ENCODE peak calls at places on chromosome 17, in six cellular contexts. One of them, this sample, is unnamed.

GRCh38 chr17:73628642-73629552 is 15.3 kb downstream of the SDK2 start:
- DNase-seq in stomach: no peak
- DNase-seq in CD4-positive, alpha-beta T cell: no peak
- DNase-seq in activated CD4-positive, alpha-beta memory T cell treated with anti-CD3 and anti-CD28 coated beads for 36 hours: no peak
- DNase-seq in effector memory CD8-positive, alpha-beta T cell: no peak
- DNase-seq in left cardiac atrium: no peak
- DNase-seq in this sample: no peak

GRCh38 chr17:6456321-6456720 is 12.1 kb downstream of the PIMREG start:
- DNase-seq in stomach: no peak
- DNase-seq in CD4-positive, alpha-beta T cell: no peak
- DNase-seq in activated CD4-positive, alpha-beta memory T cell treated with anti-CD3 and anti-CD28 coated beads for 36 hours: no peak
- DNase-seq in effector memory CD8-positive, alpha-beta T cell: no peak
- DNase-seq in left cardiac atrium: no peak
- DNase-seq in this sample: no peak

GRCh38 chr17:41434313-41434895 is 6.4 kb downstream of the KRT38 start:
- DNase-seq in stomach: no peak
- DNase-seq in CD4-positive, alpha-beta T cell: no peak
- DNase-seq in activated CD4-positive, alpha-beta memory T cell treated with anti-CD3 and anti-CD28 coated beads for 36 hours: no peak
- DNase-seq in effector memory CD8-positive, alpha-beta T cell: no peak
- DNase-seq in left cardiac atrium: no peak
- DNase-seq in this sample: no peak

GRCh38 chr17:20092973-20093626 is 83.9 kb downstream of the SPECC1 start:
- DNase-seq in stomach: no peak
- DNase-seq in CD4-positive, alpha-beta T cell: no peak
- DNase-seq in activated CD4-positive, alpha-beta memory T cell treated with anti-CD3 and anti-CD28 coated beads for 36 hours: no peak
- DNase-seq in effector memory CD8-positive, alpha-beta T cell: no peak
- DNase-seq in left cardiac atrium: no peak
- DNase-seq in this sample: no peak

GRCh38 chr17:7034955-7035590 is 742 bp upstream of the SLC16A13 start:
- DNase-seq in stomach: no peak
- DNase-seq in CD4-positive, alpha-beta T cell: no peak
- DNase-seq in activated CD4-positive, alpha-beta memory T cell treated with anti-CD3 and anti-CD28 coated beads for 36 hours: peak
- DNase-seq in effector memory CD8-positive, alpha-beta T cell: no peak
- DNase-seq in left cardiac atrium: no peak
- DNase-seq in this sample: no peak

GRCh38 chr17:55743103-55743679 is 7.7 kb upstream of the PCTP start:
- DNase-seq in stomach: peak
- DNase-seq in CD4-positive, alpha-beta T cell: no peak
- DNase-seq in activated CD4-positive, alpha-beta memory T cell treated with anti-CD3 and anti-CD28 coated beads for 36 hours: no peak
- DNase-seq in effector memory CD8-positive, alpha-beta T cell: no peak
- DNase-seq in left cardiac atrium: no peak
- DNase-seq in this sample: peak

GRCh38 chr17:83081561-83082201 is 2.3 kb downstream of the METRNL start:
- DNase-seq in stomach: peak
- DNase-seq in CD4-positive, alpha-beta T cell: no peak
- DNase-seq in activated CD4-positive, alpha-beta memory T cell treated with anti-CD3 and anti-CD28 coated beads for 36 hours: no peak
- DNase-seq in effector memory CD8-positive, alpha-beta T cell: peak
- DNase-seq in left cardiac atrium: no peak
- DNase-seq in this sample: peak

GRCh38 chr17:77450742-77451270 is 310.0 kb downstream of the SEC14L1 start:
- DNase-seq in stomach: no peak
- DNase-seq in CD4-positive, alpha-beta T cell: no peak
- DNase-seq in activated CD4-positive, alpha-beta memory T cell treated with anti-CD3 and anti-CD28 coated beads for 36 hours: no peak
- DNase-seq in effector memory CD8-positive, alpha-beta T cell: no peak
- DNase-seq in left cardiac atrium: no peak
- DNase-seq in this sample: no peak

GRCh38 chr17:15398291-15398690 is 56.9 kb upstream of the TEKT3 start:
- DNase-seq in stomach: no peak
- DNase-seq in CD4-positive, alpha-beta T cell: no peak
- DNase-seq in activated CD4-positive, alpha-beta memory T cell treated with anti-CD3 and anti-CD28 coated beads for 36 hours: no peak
- DNase-seq in effector memory CD8-positive, alpha-beta T cell: no peak
- DNase-seq in left cardiac atrium: no peak
- DNase-seq in this sample: peak

GRCh38 chr17:34318474-34318873 is 761 bp upstream of the CCL8 start:
- DNase-seq in stomach: no peak
- DNase-seq in CD4-positive, alpha-beta T cell: no peak
- DNase-seq in activated CD4-positive, alpha-beta memory T cell treated with anti-CD3 and anti-CD28 coated beads for 36 hours: peak
- DNase-seq in effector memory CD8-positive, alpha-beta T cell: no peak
- DNase-seq in left cardiac atrium: no peak
- DNase-seq in this sample: no peak

This sample was measured in amniotic epithelial cell.